ENCODE peak calls at places on chromosome 11, in five cellular contexts. D, S, I, M and K are unnamed samples.
A peak's percentile ranks its signal among the peaks of the same experiment; 100 is the strongest.

GRCh38 chr11:34415538-34415937 is 23.2 kb upstream of the CAT start:
- DNase-seq in M (no peak), D (no peak), I (no peak), S (no peak), K (no peak)

GRCh38 chr11:125428486-125429173 is 67.4 kb downstream of the FEZ1 start:
- DNase-seq in S (no peak), D (no peak), I (no peak), M (no peak), K (no peak)

GRCh38 chr11:128716661-128717210 is 22.9 kb downstream of the FLI1 start:
- DNase-seq in I (peak; percentile 56), D (no peak), S (no peak), M (no peak), K (no peak)

GRCh38 chr11:84021291-84021690 is 735.1 kb upstream of the CCDC90B start:
- DNase-seq in S (no peak), I (no peak), M (no peak), D (no peak), K (no peak)

GRCh38 chr11:131868769-131869482 is 498.5 kb downstream of the NTM start:
- DNase-seq in S (no peak), I (no peak), M (no peak), D (no peak), K (no peak)

GRCh38 chr11:6377902-6378694 is 12.2 kb upstream of the SMPD1 start:
- DNase-seq in I (peak; percentile 48), S (no peak), D (no peak), M (no peak), K (no peak)

GRCh38 chr11:36467913-36468312 is 42.2 kb downstream of the TRAF6 start:
- DNase-seq in I (no peak), S (no peak), D (no peak), M (no peak), K (no peak)

GRCh38 chr11:112797653-112798293 is 163.4 kb upstream of the NCAM1 start:
- DNase-seq in D (no peak), S (peak; percentile 5), I (peak; percentile 62), M (no peak), K (no peak)

GRCh38 chr11:128179049-128179448 is 408.3 kb downstream of the ETS1 start:
- DNase-seq in D (no peak), M (no peak), S (no peak), I (no peak), K (peak; percentile 42)

GRCh38 chr11:33248416-33248957 is 8.7 kb upstream of the HIPK3 start:
- DNase-seq in S (no peak), I (no peak), D (no peak), M (no peak), K (no peak)

GRCh38 chr11:23573430-23573829 is 713.2 kb upstream of the CCDC179 start:
- DNase-seq in D (no peak), M (no peak), S (no peak), I (no peak), K (no peak)

GRCh38 chr11:74185285-74185684 is 14.2 kb downstream of the PPME1 start:
- DNase-seq in M (no peak), D (no peak), I (no peak), S (no peak), K (no peak)

GRCh38 chr11:44892843-44893242 is 57.8 kb downstream of the TP53I11 start:
- DNase-seq in D (no peak), I (no peak), S (no peak), M (no peak), K (no peak)